ENCODE peak calls at places on chromosome 9, in eight cellular contexts. P is left ventricle myocardium inferior, S is heart right ventricle, L is neuronal stem cell, V is A549, W is AG04450, I is adipocyte, H is cardiac muscle cell. C is an unnamed sample. For H3K9me3, the result is how much of the 10 kb centered on the place peaks cover.

GRCh38 chr9:37620386-37620785 is 28.0 kb upstream of the TOMM5 start:
- DNase-seq in V (no peak), W (no peak), I (no peak), H (no peak), L (no peak), S (no peak), P (no peak), C (no peak)

GRCh38 chr9:893843-894420 is 52.4 kb downstream of the DMRT1 start:
- DNase-seq in S (no peak), W (peak), V (peak), I (peak), H (peak), L (peak), P (no peak), C (peak)

GRCh38 chr9:21549251-21549765 is 67.2 kb upstream of the IFNE start:
- DNase-seq in V (peak), W (peak), L (no peak), H (no peak), I (peak), P (no peak), S (no peak), C (peak)

GRCh38 chr9:72921888-72922654 is 30.8 kb downstream of the ALDH1A1 start:
- DNase-seq in H (no peak), V (no peak), W (no peak), I (no peak), S (no peak), P (no peak), L (no peak), C (no peak)

GRCh38 chr9:131627326-131627845 is 82.1 kb downstream of the PRRT1B start:
- DNase-seq in V (no peak), H (no peak), L (no peak), S (no peak), I (peak), W (peak), P (no peak), C (no peak)

GRCh38 chr9:27535701-27536118 is 6.1 kb upstream of the MOB3B start:
- DNase-seq in S (no peak), L (no peak), P (no peak), V (peak), I (no peak), W (no peak), H (no peak), C (no peak)

GRCh38 chr9:126709241-126709640 is 95.5 kb downstream of the LMX1B start:
- DNase-seq in W (no peak), L (no peak), I (no peak), H (no peak), S (no peak), P (no peak), V (no peak), C (no peak)

GRCh38 chr9:978117-978830 is 1.8 kb downstream of the DMRT3 start:
- DNase-seq in V (no peak), I (no peak), H (no peak), P (no peak), W (no peak), S (no peak), L (no peak), C (no peak)

GRCh38 chr9:92631452-92632211 is 38.3 kb downstream of the IPPK start:
- DNase-seq in L (no peak), S (no peak), H (no peak), V (no peak), P (no peak), I (peak), W (no peak), C (no peak)

GRCh38 chr9:123832176-123832575 is 97.8 kb downstream of the DENND1A start:
- DNase-seq in W (no peak), I (no peak), P (no peak), H (no peak), L (no peak), S (no peak), V (no peak), C (no peak)
- H3K9me3 ChIP-seq in W (under half), I (under half), P (under half), H (under half), L (under half), S (under half), V (under half), C (under half)

GRCh38 chr9:124010665-124011321 is 775 bp upstream of the LHX2 start:
- DNase-seq in S (no peak), H (peak), L (no peak), I (peak), V (peak), W (no peak), P (peak), C (peak)
- H3K4me3 ChIP-seq in S (peak), H (peak), L (peak), I (no peak), V (peak), W (no peak), P (peak), C (peak)

GRCh38 chr9:122420315-122420714 is 49.5 kb downstream of the PTGS1 start:
- DNase-seq in S (no peak), P (no peak), L (no peak), W (no peak), V (no peak), H (no peak), I (no peak), C (no peak)
- H3K9me3 ChIP-seq in S (under half), P (under half), L (under half), W (under half), V (under half), H (under half), I (under half), C (under half)

GRCh38 chr9:109925810-109926209 is 145.8 kb downstream of the PALM2AKAP2 start:
- DNase-seq in V (no peak), P (no peak), L (no peak), H (no peak), S (no peak), W (no peak), I (no peak), C (no peak)

GRCh38 chr9:109923826-109924225 is 143.8 kb downstream of the PALM2AKAP2 start:
- DNase-seq in W (no peak), L (no peak), V (no peak), S (no peak), P (no peak), I (no peak), H (no peak), C (no peak)

GRCh38 chr9:109926321-109926959 is 146.4 kb downstream of the PALM2AKAP2 start:
- DNase-seq in W (no peak), H (no peak), I (no peak), P (no peak), L (no peak), S (no peak), V (no peak), C (no peak)

GRCh38 chr9:109922617-109923260 is 142.7 kb downstream of the PALM2AKAP2 start:
- DNase-seq in V (no peak), L (no peak), P (no peak), S (no peak), H (no peak), W (no peak), I (no peak), C (peak)

GRCh38 chr9:109923371-109923770 is 143.4 kb downstream of the PALM2AKAP2 start:
- DNase-seq in I (no peak), W (no peak), S (no peak), H (no peak), V (no peak), L (no peak), P (no peak), C (peak)
- H3K4me3 ChIP-seq in I (no peak), W (no peak), S (no peak), H (no peak), V (no peak), L (no peak), P (no peak), C (no peak)

GRCh38 chr9:4943346-4943745 is 41.7 kb upstream of the JAK2 start:
- DNase-seq in H (no peak), I (no peak), W (no peak), S (no peak), L (no peak), V (no peak), P (no peak), C (no peak)

DNA sequence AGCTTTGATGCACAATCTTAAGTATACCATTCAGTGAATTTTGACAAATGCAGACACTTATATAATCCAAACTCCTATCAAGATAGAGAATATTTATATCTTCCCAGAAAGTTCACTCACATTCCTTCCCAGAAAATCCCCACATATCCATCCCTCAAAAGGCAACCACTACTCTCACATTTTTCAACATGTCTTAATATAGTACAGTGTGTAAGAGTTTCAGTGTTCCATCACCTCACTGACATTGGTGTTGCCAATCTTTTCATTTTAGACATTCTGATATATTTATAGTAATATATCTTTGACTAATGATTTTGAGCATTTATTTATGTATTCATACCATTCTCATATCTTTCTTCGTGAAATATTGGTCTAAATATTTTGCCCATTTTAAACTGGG is 38.1 kb upstream of the JAK2 start:
- DNase-seq in V (no peak), I (no peak), L (no peak), W (no peak), S (no peak), H (no peak), P (no peak), C (no peak)
- H3K9me3 ChIP-seq in V (under half), I (under half), L (under half), W (under half), S (under half), H (under half), P (under half), C (under half)

GRCh38 chr9:95103385-95104087 is 214.0 kb downstream of the FANCC start:
- DNase-seq in W (no peak), H (no peak), V (peak), P (peak), S (peak), I (no peak), L (no peak), C (no peak)
- H3K4me3 ChIP-seq in W (no peak), H (no peak), V (no peak), P (no peak), S (no peak), I (no peak), L (no peak), C (no peak)

GRCh38 chr9:99008187-99008586 is 64.5 kb downstream of the COL15A1 start:
- DNase-seq in L (no peak), I (no peak), P (no peak), S (no peak), V (no peak), H (no peak), W (no peak), C (no peak)
- H3K9me3 ChIP-seq in L (under half), I (under half), P (under half), S (under half), V (under half), H (under half), W (under half), C (under half)

GRCh38 chr9:121182437-121182836 is 19.2 kb downstream of the RAB14 start:
- DNase-seq in V (no peak), L (no peak), P (no peak), S (no peak), I (no peak), W (no peak), H (no peak), C (no peak)

GRCh38 chr9:121184463-121184862 is 17.2 kb downstream of the RAB14 start:
- DNase-seq in P (no peak), S (no peak), H (no peak), I (no peak), V (no peak), L (no peak), W (no peak), C (no peak)

GRCh38 chr9:121185178-121185745 is 16.4 kb downstream of the RAB14 start:
- DNase-seq in V (no peak), L (no peak), W (no peak), I (no peak), P (no peak), S (no peak), H (no peak), C (no peak)

GRCh38 chr9:121183666-121184423 is 17.8 kb downstream of the RAB14 start:
- DNase-seq in H (no peak), I (no peak), P (no peak), V (no peak), L (no peak), S (no peak), W (no peak), C (no peak)

DNA sequence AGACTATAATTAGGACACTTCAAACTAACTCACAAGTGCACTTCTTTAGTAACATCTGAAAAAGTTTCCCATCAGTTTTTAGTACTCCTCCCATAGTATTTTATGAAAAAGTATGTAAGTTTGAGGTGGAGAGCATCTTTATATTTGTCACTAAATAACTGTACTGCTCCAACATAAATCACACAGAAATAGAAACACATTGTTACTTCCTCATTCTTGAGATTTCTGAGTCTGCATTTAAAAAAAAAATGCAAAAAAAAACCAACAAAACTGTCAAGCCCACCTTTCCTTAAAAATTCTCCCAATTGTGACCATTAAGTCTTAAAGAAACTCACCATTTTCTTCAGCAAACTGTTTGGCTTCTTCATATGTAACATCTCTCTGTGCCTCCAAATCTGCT is 18.7 kb downstream of the RAB14 start:
- DNase-seq in L (no peak), S (no peak), V (no peak), P (no peak), I (no peak), H (no peak), W (no peak), C (no peak)
- H3K4me3 ChIP-seq in L (no peak), S (no peak), V (no peak), P (no peak), I (no peak), H (no peak), W (no peak), C (no peak)

GRCh38 chr9:113886471-113886870 is 10.4 kb downstream of the ZNF618 start:
- DNase-seq in P (no peak), V (no peak), I (peak), W (no peak), H (no peak), S (no peak), L (no peak), C (no peak)
- H3K9me3 ChIP-seq in P (under half), V (under half), I (under half), W (under half), H (under half), S (under half), L (under half), C (under half)